ENCODE peak calls at places on chromosomes 4 and X, in four cellular contexts. K is PC-3, N is A549, Y is NCI-H526 treated with DMSO at 0.1 percent for 48 hours. F is an unnamed sample.

GRCh38 chrX:49019599-49020249 is 17.7 kb upstream of the GRIPAP1 start:
- DNase-seq in K (no peak), N (no peak), Y (no peak), F (no peak)

GRCh38 chr4:41379230-41379629 is 122.5 kb downstream of the UCHL1 start:
- DNase-seq in K (no peak), N (no peak), Y (no peak), F (no peak)

GRCh38 chrX:154515803-154516654 is at the start of gene FAM3A:
- DNase-seq in K (peak), N (peak), Y (peak), F (peak)

GRCh38 chr4:140372607-140373327 is 679 bp upstream of the SCOC start:
- DNase-seq in K (peak), N (peak), Y (no peak), F (no peak)

GRCh38 chr4:2818351-2818939 is 25.2 kb upstream of the ADD1 start:
- DNase-seq in K (no peak), N (no peak), Y (no peak), F (no peak)

GRCh38 chr4:98996056-98996941 is 778 bp downstream of the METAP1 start:
- DNase-seq in K (peak), N (peak), Y (peak), F (peak)

GRCh38 chrX:80432863-80433262 is 12.6 kb downstream of the TENT5D start:
- DNase-seq in K (no peak), N (no peak), Y (no peak), F (no peak)

GRCh38 chr4:42048394-42048793 is 58.1 kb downstream of the SLC30A9 start:
- DNase-seq in K (peak), N (peak), Y (no peak), F (no peak)

GRCh38 chr4:106773106-106773905 is 262.8 kb downstream of the DKK2 start:
- DNase-seq in K (no peak), N (no peak), Y (no peak), F (no peak)

GRCh38 chr4:76214269-76214628 is 625 bp upstream of the SCARB2 start:
- DNase-seq in K (peak), N (no peak), Y (no peak), F (no peak)

GRCh38 chr4:183201331-183201730 is 102.3 kb downstream of the WWC2 start:
- DNase-seq in K (peak), N (no peak), Y (no peak), F (no peak)

GRCh38 chr4:165721815-165722214 is 151.2 kb upstream of the TLL1 start:
- DNase-seq in K (no peak), N (no peak), Y (no peak), F (no peak)

GRCh38 chrX:137031517-137032377 is 2.0 kb downstream of the GPR101 start:
- DNase-seq in K (peak), N (no peak), Y (peak), F (no peak)

GRCh38 chr4:74104145-74104544 is 5.2 kb upstream of the CXCL2 start:
- DNase-seq in K (no peak), N (no peak), Y (no peak), F (no peak)

GRCh38 chr4:5543681-5544080 is 164.7 kb downstream of the EVC2 start:
- DNase-seq in K (no peak), N (no peak), Y (no peak), F (no peak)

GRCh38 chrX:12919051-12919450 is 12.6 kb downstream of the TLR8 start:
- DNase-seq in K (no peak), N (no peak), Y (no peak), F (no peak)

GRCh38 chr4:139558235-139559094 is 2.4 kb upstream of the SETD7 start:
- DNase-seq in K (no peak), N (no peak), Y (no peak), F (no peak)

GRCh38 chrX:16804923-16805464 is 18.7 kb downstream of the TXLNG start:
- DNase-seq in K (no peak), N (no peak), Y (no peak), F (no peak)

GRCh38 chr4:153137168-153137567 is 67.1 kb upstream of the TRIM2 start:
- DNase-seq in K (peak), N (peak), Y (no peak), F (peak)

GRCh38 chr4:187547281-187547680 is 448.3 kb upstream of the ZFP42 start:
- DNase-seq in K (no peak), N (no peak), Y (no peak), F (no peak)

GRCh38 chr4:94892051-94892450 is 134.3 kb downstream of the BMPR1B start:
- DNase-seq in K (peak), N (peak), Y (no peak), F (no peak)

GRCh38 chr4:78155616-78156105 is 98.5 kb downstream of the FRAS1 start:
- DNase-seq in K (no peak), N (no peak), Y (peak), F (peak)

GRCh38 chrX:57951666-57952319 is 41.5 kb upstream of the ZXDA start:
- DNase-seq in K (no peak), N (no peak), Y (no peak), F (no peak)